ENCODE peak calls at places on chromosomes 13 and 19, in five cellular contexts. Q, J, G, H and S are unnamed samples.

GRCh38 chr13:112893570-112894422 is 75.2 kb upstream of the MCF2L start:
- DNase-seq in Q (no peak), J (peak), G (no peak), H (peak), S (no peak)

GRCh38 chr13:42384265-42384664 is 112.3 kb downstream of the AKAP11 start:
- DNase-seq in Q (no peak), J (no peak), G (no peak), H (no peak), S (no peak)

GRCh38 chr19:45508931-45509691 is 1.8 kb downstream of the VASP start:
- DNase-seq in Q (no peak), J (peak), G (peak), H (peak), S (peak)

GRCh38 chr19:48752511-48753365 is at the start of gene FUT1:
- DNase-seq in Q (no peak), J (peak), G (no peak), H (no peak), S (no peak)

GRCh38 chr13:20411638-20412342 is 113.9 kb downstream of the CRYL1 start:
- DNase-seq in Q (no peak), J (no peak), G (peak), H (no peak), S (peak)

GRCh38 chr19:56838680-56838929 is 1.9 kb downstream of the PEG3 start:
- DNase-seq in Q (no peak), J (no peak), G (no peak), H (no peak), S (no peak)

GRCh38 chr19:3373971-3374368 is 7.6 kb downstream of the NFIC start:
- DNase-seq in Q (no peak), J (no peak), G (no peak), H (no peak), S (no peak)

GRCh38 chr13:114067381-114067885 is 65.0 kb downstream of the RASA3 start:
- DNase-seq in Q (no peak), J (peak), G (no peak), H (no peak), S (peak)

GRCh38 chr13:29589234-29589633 is 6.3 kb downstream of the SLC7A1 start:
- DNase-seq in Q (no peak), J (no peak), G (no peak), H (no peak), S (no peak)

GRCh38 chr13:94435604-94436226 is 43.8 kb downstream of the DCT start:
- DNase-seq in Q (no peak), J (peak), G (no peak), H (peak), S (peak)

GRCh38 chr13:98626298-98626940 is 49.5 kb upstream of the STK24 start:
- DNase-seq in Q (no peak), J (no peak), G (no peak), H (no peak), S (no peak)

GRCh38 chr13:112353856-112354255 is 22.3 kb upstream of the SPACA7 start:
- DNase-seq in Q (no peak), J (no peak), G (no peak), H (no peak), S (no peak)

GRCh38 chr19:38655148-38655824 is 7.8 kb downstream of the ACTN4 start:
- DNase-seq in Q (no peak), J (no peak), G (no peak), H (no peak), S (no peak)

GRCh38 chr19:14554382-14554812 is 17.5 kb downstream of the NDUFB7 start:
- DNase-seq in Q (no peak), J (no peak), G (no peak), H (no peak), S (no peak)

GRCh38 chr13:42762917-42763316 is 18.5 kb upstream of the FAM216B start:
- DNase-seq in Q (no peak), J (peak), G (no peak), H (no peak), S (no peak)

GRCh38 chr13:65292488-65292901 is 1937.6 kb downstream of the PCDH9 start:
- DNase-seq in Q (no peak), J (peak), G (no peak), H (peak), S (no peak)

GRCh38 chr13:50543767-50544166 is 299.7 kb downstream of the DLEU7 start:
- DNase-seq in Q (no peak), J (peak), G (no peak), H (no peak), S (no peak)

GRCh38 chr13:57925250-57925649 is 293.7 kb downstream of the PCDH17 start:
- DNase-seq in Q (no peak), J (no peak), G (no peak), H (no peak), S (no peak)

GRCh38 chr13:50410921-50411712 is 395.9 kb downstream of the KCNRG start:
- DNase-seq in Q (no peak), J (peak), G (no peak), H (peak), S (no peak)

GRCh38 chr19:16778796-16779411 is 50.3 kb upstream of the SIN3B start:
- DNase-seq in Q (peak), J (peak), G (peak), H (peak), S (peak)

GRCh38 chr13:71879129-71879535 is 12.1 kb upstream of the DACH1 start:
- DNase-seq in Q (no peak), J (peak), G (no peak), H (peak), S (peak)

GRCh38 chr13:25046985-25047660 is 48.8 kb upstream of the PABPC3 start:
- DNase-seq in Q (no peak), J (peak), G (no peak), H (peak), S (no peak)

GRCh38 chr13:44068169-44068568 is 188.5 kb downstream of the LACC1 start:
- DNase-seq in Q (no peak), J (peak), G (no peak), H (no peak), S (no peak)

GRCh38 chr19:7879102-7879770 is 5.0 kb upstream of the PRR36 start:
- DNase-seq in Q (no peak), J (no peak), G (no peak), H (no peak), S (no peak)

GRCh38 chr19:43651758-43652545 is 12.3 kb upstream of the CADM4 start:
- DNase-seq in Q (peak), J (peak), G (peak), H (peak), S (peak)

GRCh38 chr13:43990021-43990420 is 110.3 kb downstream of the LACC1 start:
- DNase-seq in Q (no peak), J (no peak), G (no peak), H (no peak), S (no peak)

GRCh38 chr19:7605490-7606222 is 10.0 kb downstream of the CAMSAP3 start:
- DNase-seq in Q (peak), J (peak), G (no peak), H (peak), S (no peak)

GRCh38 chr19:7922841-7923205 is 2.7 kb downstream of the SNAPC2 start:
- DNase-seq in Q (no peak), J (no peak), G (no peak), H (no peak), S (no peak)

GRCh38 chr19:42287017-42287825 is 14.7 kb upstream of the PRR19 start:
- DNase-seq in Q (no peak), J (no peak), G (no peak), H (no peak), S (no peak)

GRCh38 chr19:41424335-41425173 is 2.6 kb downstream of the B3GNT8 start:
- DNase-seq in Q (no peak), J (no peak), G (no peak), H (no peak), S (no peak)

GRCh38 chr13:101631403-101631802 is 178.9 kb downstream of the ITGBL1 start:
- DNase-seq in Q (no peak), J (no peak), G (no peak), H (no peak), S (no peak)

GRCh38 chr19:37127999-37128820 is 44.3 kb downstream of the ZNF585A start:
- DNase-seq in Q (no peak), J (no peak), G (no peak), H (no peak), S (no peak)

GRCh38 chr19:55638864-55639359 is 1.9 kb upstream of the ZNF580 start:
- DNase-seq in Q (peak), J (peak), G (peak), H (peak), S (peak)

GRCh38 chr19:36054119-36054732 is at the start of gene THAP8:
- DNase-seq in Q (peak), J (peak), G (peak), H (peak), S (peak)

GRCh38 chr19:57719901-57720519 is 7.4 kb downstream of the ZNF671 start:
- DNase-seq in Q (no peak), J (no peak), G (no peak), H (no peak), S (no peak)

GRCh38 chr19:49017666-49018351 is 918 bp upstream of the LHB start:
- DNase-seq in Q (peak), J (peak), G (peak), H (peak), S (peak)

GRCh38 chr19:50658438-50659317 is 9.4 kb downstream of the C19orf81 start:
- DNase-seq in Q (peak), J (peak), G (peak), H (peak), S (peak)

GRCh38 chr13:44498502-44498901 is 77.6 kb downstream of the TSC22D1 start:
- DNase-seq in Q (no peak), J (no peak), G (no peak), H (no peak), S (no peak)